ENCODE peak calls at places on chromosomes 4 and X, in ten cellular contexts. One of them, this sample, is unnamed.
A peak's percentile ranks its signal among the peaks of the same experiment; 100 is the strongest.

GRCh38 chr4:116389139-116389538 is 696.2 kb downstream of the TRAM1L1 start:
- DNase-seq in amniotic stem cell: no peak
- DNase-seq in coronary artery: no peak
- DNase-seq in NCI-H1694 treated with DMSO at 0.1 percent for 48 hours: no peak
- DNase-seq in Kasumi-1: no peak
- DNase-seq in AML-193: no peak
- DNase-seq in ELR: no peak
- DNase-seq in NCI-H1092 treated with DMSO at 0.1 percent for 48 hours: no peak
- DNase-seq in Ammon's horn: no peak
- DNase-seq in cerebellar cortex: no peak
- DNase-seq in this sample: no peak

GRCh38 chr4:65954416-65954815 is 284.1 kb upstream of the EPHA5 start:
- DNase-seq in amniotic stem cell: no peak
- DNase-seq in coronary artery: no peak
- DNase-seq in NCI-H1694 treated with DMSO at 0.1 percent for 48 hours: no peak
- DNase-seq in Kasumi-1: no peak
- DNase-seq in AML-193: no peak
- DNase-seq in ELR: peak; percentile 6
- DNase-seq in NCI-H1092 treated with DMSO at 0.1 percent for 48 hours: no peak
- DNase-seq in Ammon's horn: no peak
- DNase-seq in cerebellar cortex: no peak
- DNase-seq in this sample: no peak

GRCh38 chr4:153733751-153734448 is 25.9 kb downstream of the RNF175 start:
- DNase-seq in amniotic stem cell: no peak
- DNase-seq in coronary artery: no peak
- DNase-seq in NCI-H1694 treated with DMSO at 0.1 percent for 48 hours: no peak
- DNase-seq in Kasumi-1: no peak
- DNase-seq in AML-193: no peak
- DNase-seq in ELR: no peak
- DNase-seq in NCI-H1092 treated with DMSO at 0.1 percent for 48 hours: no peak
- DNase-seq in Ammon's horn: no peak
- DNase-seq in cerebellar cortex: no peak
- DNase-seq in this sample: no peak

GRCh38 chr4:173834151-173834550 is 304.1 kb upstream of the HAND2 start:
- DNase-seq in amniotic stem cell: no peak
- DNase-seq in coronary artery: no peak
- DNase-seq in NCI-H1694 treated with DMSO at 0.1 percent for 48 hours: no peak
- DNase-seq in Kasumi-1: peak; percentile 15
- DNase-seq in AML-193: peak; percentile 5
- DNase-seq in ELR: peak; percentile 37
- DNase-seq in NCI-H1092 treated with DMSO at 0.1 percent for 48 hours: no peak
- DNase-seq in Ammon's horn: no peak
- DNase-seq in cerebellar cortex: no peak
- DNase-seq in this sample: no peak

GRCh38 chrX:101659601-101660063 is at the start of gene ARMCX2:
- DNase-seq in amniotic stem cell: peak; percentile 24
- DNase-seq in coronary artery: no peak
- DNase-seq in NCI-H1694 treated with DMSO at 0.1 percent for 48 hours: peak; percentile 0
- DNase-seq in Kasumi-1: no peak
- DNase-seq in AML-193: no peak
- DNase-seq in ELR: no peak
- DNase-seq in NCI-H1092 treated with DMSO at 0.1 percent for 48 hours: peak; percentile 69
- DNase-seq in Ammon's horn: peak; percentile 87
- DNase-seq in cerebellar cortex: peak; percentile 85
- DNase-seq in this sample: no peak

GRCh38 chr4:80173387-80173786 is 23.9 kb upstream of the PRDM8 start:
- DNase-seq in amniotic stem cell: no peak
- DNase-seq in coronary artery: no peak
- DNase-seq in NCI-H1694 treated with DMSO at 0.1 percent for 48 hours: no peak
- DNase-seq in Kasumi-1: peak; percentile 51
- DNase-seq in AML-193: peak; percentile 12
- DNase-seq in ELR: peak; percentile 88
- DNase-seq in NCI-H1092 treated with DMSO at 0.1 percent for 48 hours: no peak
- DNase-seq in Ammon's horn: no peak
- DNase-seq in cerebellar cortex: no peak
- DNase-seq in this sample: no peak

GRCh38 chrX:148290041-148290440 is 210.4 kb upstream of the AFF2 start:
- DNase-seq in amniotic stem cell: no peak
- DNase-seq in coronary artery: no peak
- DNase-seq in NCI-H1694 treated with DMSO at 0.1 percent for 48 hours: no peak
- DNase-seq in Kasumi-1: no peak
- DNase-seq in AML-193: no peak
- DNase-seq in ELR: no peak
- DNase-seq in NCI-H1092 treated with DMSO at 0.1 percent for 48 hours: no peak
- DNase-seq in Ammon's horn: no peak
- DNase-seq in cerebellar cortex: no peak
- DNase-seq in this sample: no peak

GRCh38 chr4:177051473-177052060 is 258.1 kb upstream of the NEIL3 start:
- DNase-seq in amniotic stem cell: no peak
- DNase-seq in coronary artery: no peak
- DNase-seq in NCI-H1694 treated with DMSO at 0.1 percent for 48 hours: peak; percentile 5
- DNase-seq in Kasumi-1: peak; percentile 46
- DNase-seq in AML-193: peak; percentile 3
- DNase-seq in ELR: peak; percentile 56
- DNase-seq in NCI-H1092 treated with DMSO at 0.1 percent for 48 hours: peak; percentile 4
- DNase-seq in Ammon's horn: no peak
- DNase-seq in cerebellar cortex: peak; percentile 46
- DNase-seq in this sample: peak; percentile 10

GRCh38 chr4:95091272-95091671 is 333.5 kb downstream of the BMPR1B start:
- DNase-seq in amniotic stem cell: no peak
- DNase-seq in coronary artery: no peak
- DNase-seq in NCI-H1694 treated with DMSO at 0.1 percent for 48 hours: no peak
- DNase-seq in Kasumi-1: no peak
- DNase-seq in AML-193: no peak
- DNase-seq in ELR: no peak
- DNase-seq in NCI-H1092 treated with DMSO at 0.1 percent for 48 hours: no peak
- DNase-seq in Ammon's horn: no peak
- DNase-seq in cerebellar cortex: no peak
- DNase-seq in this sample: no peak

GRCh38 chr4:72319596-72319995 is 249.4 kb downstream of the ADAMTS3 start:
- DNase-seq in amniotic stem cell: peak; percentile 56
- DNase-seq in coronary artery: no peak
- DNase-seq in NCI-H1694 treated with DMSO at 0.1 percent for 48 hours: no peak
- DNase-seq in Kasumi-1: peak; percentile 99
- DNase-seq in AML-193: no peak
- DNase-seq in ELR: peak; percentile 84
- DNase-seq in NCI-H1092 treated with DMSO at 0.1 percent for 48 hours: no peak
- DNase-seq in Ammon's horn: no peak
- DNase-seq in cerebellar cortex: peak; percentile 15
- DNase-seq in this sample: no peak

GRCh38 chr4:107035711-107036601 is at the start of gene DKK2:
- DNase-seq in amniotic stem cell: no peak
- DNase-seq in coronary artery: no peak
- DNase-seq in NCI-H1694 treated with DMSO at 0.1 percent for 48 hours: no peak
- DNase-seq in Kasumi-1: peak; percentile 30
- DNase-seq in AML-193: no peak
- DNase-seq in ELR: peak; percentile 66
- DNase-seq in NCI-H1092 treated with DMSO at 0.1 percent for 48 hours: no peak
- DNase-seq in Ammon's horn: peak; percentile 17
- DNase-seq in cerebellar cortex: no peak
- DNase-seq in this sample: no peak

GRCh38 chr4:53490965-53491622 is 100.2 kb downstream of the LNX1 start:
- DNase-seq in amniotic stem cell: peak; percentile 68
- DNase-seq in coronary artery: no peak
- DNase-seq in NCI-H1694 treated with DMSO at 0.1 percent for 48 hours: peak; percentile 9
- DNase-seq in Kasumi-1: peak; percentile 92
- DNase-seq in AML-193: peak; percentile 22
- DNase-seq in ELR: peak; percentile 81
- DNase-seq in NCI-H1092 treated with DMSO at 0.1 percent for 48 hours: peak; percentile 7
- DNase-seq in Ammon's horn: peak; percentile 25
- DNase-seq in cerebellar cortex: peak; percentile 28
- DNase-seq in this sample: peak; percentile 26

GRCh38 chr4:2696423-2696822 is 59.7 kb downstream of the TNIP2 start:
- DNase-seq in amniotic stem cell: no peak
- DNase-seq in coronary artery: no peak
- DNase-seq in NCI-H1694 treated with DMSO at 0.1 percent for 48 hours: no peak
- DNase-seq in Kasumi-1: peak; percentile 9
- DNase-seq in AML-193: no peak
- DNase-seq in ELR: no peak
- DNase-seq in NCI-H1092 treated with DMSO at 0.1 percent for 48 hours: no peak
- DNase-seq in Ammon's horn: no peak
- DNase-seq in cerebellar cortex: no peak
- DNase-seq in this sample: no peak

GRCh38 chrX:319579-320125 is 1.1 kb upstream of the GTPBP6 start:
- DNase-seq in amniotic stem cell: no peak
- DNase-seq in coronary artery: no peak
- DNase-seq in NCI-H1694 treated with DMSO at 0.1 percent for 48 hours: no peak
- DNase-seq in Kasumi-1: no peak
- DNase-seq in AML-193: no peak
- DNase-seq in ELR: no peak
- DNase-seq in NCI-H1092 treated with DMSO at 0.1 percent for 48 hours: no peak
- DNase-seq in Ammon's horn: no peak
- DNase-seq in cerebellar cortex: no peak
- DNase-seq in this sample: no peak

GRCh38 chr4:30839583-30840520 is 119.7 kb downstream of the PCDH7 start:
- DNase-seq in amniotic stem cell: no peak
- DNase-seq in coronary artery: no peak
- DNase-seq in NCI-H1694 treated with DMSO at 0.1 percent for 48 hours: no peak
- DNase-seq in Kasumi-1: peak; percentile 70
- DNase-seq in AML-193: no peak
- DNase-seq in ELR: peak; percentile 64
- DNase-seq in NCI-H1092 treated with DMSO at 0.1 percent for 48 hours: no peak
- DNase-seq in Ammon's horn: peak; percentile 20
- DNase-seq in cerebellar cortex: no peak
- DNase-seq in this sample: no peak

GRCh38 chrX:139931646-139932076 is 1.2 kb downstream of the ATP11C start:
- DNase-seq in amniotic stem cell: peak; percentile 0
- DNase-seq in coronary artery: no peak
- DNase-seq in NCI-H1694 treated with DMSO at 0.1 percent for 48 hours: no peak
- DNase-seq in Kasumi-1: no peak
- DNase-seq in AML-193: no peak
- DNase-seq in ELR: no peak
- DNase-seq in NCI-H1092 treated with DMSO at 0.1 percent for 48 hours: no peak
- DNase-seq in Ammon's horn: no peak
- DNase-seq in cerebellar cortex: peak; percentile 3
- DNase-seq in this sample: no peak

GRCh38 chrX:109600114-109600710 is 24.8 kb downstream of the KCNE5 start:
- DNase-seq in amniotic stem cell: no peak
- DNase-seq in coronary artery: no peak
- DNase-seq in NCI-H1694 treated with DMSO at 0.1 percent for 48 hours: no peak
- DNase-seq in Kasumi-1: peak; percentile 3
- DNase-seq in AML-193: peak; percentile 22
- DNase-seq in ELR: peak; percentile 6
- DNase-seq in NCI-H1092 treated with DMSO at 0.1 percent for 48 hours: peak; percentile 2
- DNase-seq in Ammon's horn: peak; percentile 17
- DNase-seq in cerebellar cortex: no peak
- DNase-seq in this sample: no peak

This sample was measured in HTR-8/SVneo.